ENCODE peak calls at places on chromosomes 3 and 15, in four cellular contexts. I is lower lobe of right lung; A is AG20443; D is Jurkat, Clone E6-1. V is an unnamed sample.

GRCh38 chr3:14371573-14372474 is 30.6 kb upstream of the SLC6A6 start:
- DNase-seq in I (peak; percentile 93), A (peak; percentile 83), D (no peak), V (peak; percentile 57)

GRCh38 chr15:41939986-41940385 is 32.4 kb downstream of the EHD4 start:
- DNase-seq in I (no peak), A (no peak), D (no peak), V (no peak)

GRCh38 chr15:45635191-45635638 is 386 bp downstream of the SQOR start:
- DNase-seq in I (peak; percentile 83), A (peak; percentile 29), D (peak; percentile 25), V (peak; percentile 43)

GRCh38 chr15:70376929-70377691 is 279.4 kb upstream of the TLE3 start:
- DNase-seq in I (no peak), A (peak; percentile 72), D (no peak), V (peak; percentile 41)

GRCh38 chr3:114939920-114940319 is 207.2 kb downstream of the ZBTB20 start:
- DNase-seq in I (no peak), A (no peak), D (no peak), V (no peak)

GRCh38 chr3:33439421-33440327 is 531 bp downstream of the UBP1 start:
- DNase-seq in I (peak; percentile 81), A (peak; percentile 83), D (no peak), V (peak; percentile 33)

GRCh38 chr3:27078246-27078913 is 290.8 kb downstream of the NEK10 start:
- DNase-seq in I (no peak), A (no peak), D (no peak), V (no peak)

GRCh38 chr3:36813320-36813719 is 49.0 kb upstream of the DCLK3 start:
- DNase-seq in I (no peak), A (no peak), D (no peak), V (no peak)

GRCh38 chr3:151445283-151446001 is 15.4 kb downstream of the IGSF10 start:
- DNase-seq in I (no peak), A (peak; percentile 91), D (no peak), V (peak; percentile 61)

GRCh38 chr3:171142985-171143384 is 116.5 kb upstream of the SLC2A2 start:
- DNase-seq in I (no peak), A (peak; percentile 71), D (no peak), V (peak; percentile 71)

GRCh38 chr15:98649996-98650870 is 1.9 kb downstream of the IGF1R start:
- DNase-seq in I (peak; percentile 66), A (peak; percentile 26), D (no peak), V (peak; percentile 51)

GRCh38 chr3:32467333-32468070 is 35.1 kb downstream of the CMTM6 start:
- DNase-seq in I (peak; percentile 82), A (peak; percentile 92), D (peak; percentile 41), V (peak; percentile 60)

GRCh38 chr3:51333021-51333420 is 52.1 kb upstream of the MANF start:
- DNase-seq in I (no peak), A (no peak), D (no peak), V (no peak)

GRCh38 chr15:83178869-83179325 is 28.7 kb downstream of the HDGFL3 start:
- DNase-seq in I (no peak), A (no peak), D (no peak), V (no peak)

GRCh38 chr3:127394031-127394430 is 106.2 kb upstream of the PRR20G start:
- DNase-seq in I (no peak), A (no peak), D (no peak), V (no peak)

GRCh38 chr15:77702211-77702957 is 69.7 kb upstream of the LINGO1 start:
- DNase-seq in I (no peak), A (peak; percentile 47), D (peak; percentile 4), V (peak; percentile 26)

GRCh38 chr3:37909067-37909911 is 47.6 kb downstream of the CTDSPL start:
- DNase-seq in I (no peak), A (no peak), D (no peak), V (peak; percentile 45)

GRCh38 chr15:45064386-45064785 is 41.4 kb downstream of the SORD start:
- DNase-seq in I (no peak), A (no peak), D (no peak), V (peak; percentile 69)

GRCh38 chr15:98626153-98626552 is 22.2 kb upstream of the IGF1R start:
- DNase-seq in I (no peak), A (no peak), D (no peak), V (no peak)

GRCh38 chr3:195247863-195248189 is 23.1 kb downstream of the XXYLT1 start:
- DNase-seq in I (peak; percentile 24), A (no peak), D (no peak), V (no peak)

GRCh38 chr15:60362318-60363023 is 35.3 kb downstream of the ANXA2 start:
- DNase-seq in I (no peak), A (peak; percentile 67), D (peak; percentile 35), V (peak; percentile 81)

GRCh38 chr15:42138968-42139386 is 17.5 kb downstream of the PLA2G4F start:
- DNase-seq in I (no peak), A (no peak), D (no peak), V (no peak)

GRCh38 chr3:183159319-183159718 is 3.2 kb downstream of the LAMP3 start:
- DNase-seq in I (no peak), A (no peak), D (no peak), V (no peak)

GRCh38 chr3:144770291-144770690 is 798.7 kb downstream of the DIPK2A start:
- DNase-seq in I (no peak), A (no peak), D (no peak), V (no peak)

GRCh38 chr3:188126271-188126670 is 27.7 kb upstream of the LPP start:
- DNase-seq in I (no peak), A (peak; percentile 30), D (no peak), V (peak; percentile 17)

GRCh38 chr3:189631409-189631808 is 220 bp downstream of the TP63 start:
- DNase-seq in I (no peak), A (no peak), D (no peak), V (no peak)

GRCh38 chr3:64595253-64595694 is 92.5 kb downstream of the ADAMTS9 start:
- DNase-seq in I (no peak), A (peak; percentile 83), D (no peak), V (peak; percentile 80)

GRCh38 chr3:14301558-14301957 is 100.8 kb upstream of the SLC6A6 start:
- DNase-seq in I (peak; percentile 62), A (peak; percentile 73), D (no peak), V (peak; percentile 16)

GRCh38 chr3:190988102-190988501 is 125.6 kb upstream of the GMNC start:
- DNase-seq in I (no peak), A (no peak), D (no peak), V (no peak)

GRCh38 chr3:147945968-147946519 is 536.9 kb downstream of the ZIC1 start:
- DNase-seq in I (no peak), A (peak; percentile 81), D (peak; percentile 12), V (peak; percentile 96)

GRCh38 chr3:58824285-58824684 is 157.7 kb upstream of the FAM3D start:
- DNase-seq in I (no peak), A (peak; percentile 79), D (no peak), V (peak; percentile 71)

GRCh38 chr15:66594344-66594743 is 28.5 kb upstream of the LCTL start:
- DNase-seq in I (peak; percentile 39), A (no peak), D (no peak), V (no peak)

GRCh38 chr15:56215769-56216168 is 27.9 kb downstream of the RFX7 start:
- DNase-seq in I (no peak), A (peak; percentile 25), D (peak; percentile 17), V (peak; percentile 89)

GRCh38 chr3:192365571-192365970 is 361.8 kb downstream of the FGF12 start:
- DNase-seq in I (no peak), A (no peak), D (no peak), V (no peak)

GRCh38 chr15:82680200-82681102 is 29.2 kb downstream of the AP3B2 start:
- DNase-seq in I (peak; percentile 84), A (no peak), D (peak; percentile 74), V (no peak)

GRCh38 chr15:60324706-60325438 is 72.9 kb downstream of the ANXA2 start:
- DNase-seq in I (no peak), A (no peak), D (no peak), V (peak; percentile 46)

GRCh38 chr3:66386925-66387650 is 113.7 kb downstream of the LRIG1 start:
- DNase-seq in I (no peak), A (no peak), D (no peak), V (no peak)

V was measured in iris pigment epithelial cell.